ENCODE peak calls at places on chromosome 20, in four cellular contexts. One of them, this sample, is unnamed.

GRCh38 chr20:54292186-54292585 is 84.3 kb downstream of the PFDN4 start:
- DNase-seq in NCI-H2081: no peak
- DNase-seq in upper lobe of right lung: no peak
- DNase-seq in GM19239: no peak
- DNase-seq in this sample: no peak

GRCh38 chr20:21096321-21097043 is 9.7 kb downstream of the LINC00237 start:
- DNase-seq in NCI-H2081: peak
- DNase-seq in upper lobe of right lung: no peak
- DNase-seq in GM19239: no peak
- DNase-seq in this sample: no peak

GRCh38 chr20:23235173-23236027 is 115.2 kb upstream of the NXT1 start:
- DNase-seq in NCI-H2081: peak
- DNase-seq in upper lobe of right lung: peak
- DNase-seq in GM19239: no peak
- DNase-seq in this sample: peak

GRCh38 chr20:21117521-21117920 is 8.4 kb upstream of the KIZ start:
- DNase-seq in NCI-H2081: no peak
- DNase-seq in upper lobe of right lung: no peak
- DNase-seq in GM19239: no peak
- DNase-seq in this sample: no peak

GRCh38 chr20:56715309-56715708 is 86.2 kb downstream of the TFAP2C start:
- DNase-seq in NCI-H2081: no peak
- DNase-seq in upper lobe of right lung: no peak
- DNase-seq in GM19239: no peak
- DNase-seq in this sample: no peak

GRCh38 chr20:35004051-35004725 is 48.5 kb downstream of the MYH7B start:
- DNase-seq in NCI-H2081: no peak
- DNase-seq in upper lobe of right lung: peak
- DNase-seq in GM19239: no peak
- DNase-seq in this sample: peak

GRCh38 chr20:38426006-38426405 is 9.1 kb downstream of the SNHG17 start:
- DNase-seq in NCI-H2081: no peak
- DNase-seq in upper lobe of right lung: no peak
- DNase-seq in GM19239: no peak
- DNase-seq in this sample: no peak

GRCh38 chr20:25081065-25081729 is 744 bp downstream of the VSX1 start:
- DNase-seq in NCI-H2081: no peak
- DNase-seq in upper lobe of right lung: no peak
- DNase-seq in GM19239: no peak
- DNase-seq in this sample: no peak

GRCh38 chr20:35433337-35433736 is 4.7 kb downstream of the GDF5 start:
- DNase-seq in NCI-H2081: no peak
- DNase-seq in upper lobe of right lung: no peak
- DNase-seq in GM19239: no peak
- DNase-seq in this sample: no peak

GRCh38 chr20:1341561-1342265 is 12.8 kb upstream of the SDCBP2 start:
- DNase-seq in NCI-H2081: no peak
- DNase-seq in upper lobe of right lung: no peak
- DNase-seq in GM19239: no peak
- DNase-seq in this sample: no peak

GRCh38 chr20:20477444-20478041 is 109.6 kb downstream of the INSM1 start:
- DNase-seq in NCI-H2081: no peak
- DNase-seq in upper lobe of right lung: no peak
- DNase-seq in GM19239: no peak
- DNase-seq in this sample: no peak

This sample was measured in lower lobe of right lung.